ENCODE peak calls at places on chromosomes 7 and 10, in seven cellular contexts. U is thyroid gland; J is spleen; Q is CD8-positive, alpha-beta T cell; N is A549; C is heart right ventricle; H is lower leg skin. L is an unnamed sample.

GRCh38 chr10:126592901-126593300 is 77.6 kb downstream of the C10orf90 start:
- DNase-seq in C (no peak), U (no peak), Q (no peak), J (no peak), H (no peak), N (no peak), L (no peak)

GRCh38 chr10:1293147-1293546 is 237.0 kb downstream of the WDR37 start:
- DNase-seq in H (no peak), C (no peak), J (no peak), Q (no peak), N (no peak), U (no peak), L (no peak)

GRCh38 chr7:45703911-45704682 is 129.9 kb downstream of the ADCY1 start:
- DNase-seq in J (peak), N (no peak), C (no peak), Q (no peak), H (no peak), U (no peak), L (no peak)

GRCh38 chr7:93910076-93910994 is 4.0 kb downstream of the GNGT1 start:
- DNase-seq in N (no peak), J (no peak), U (peak), H (no peak), Q (no peak), C (no peak), L (no peak)

GRCh38 chr10:87659571-87660483 is at the start of gene PAPSS2:
- DNase-seq in C (peak), H (peak), U (peak), N (peak), J (peak), Q (no peak), L (no peak)

GRCh38 chr7:116150588-116150987 is 59.8 kb upstream of the TES start:
- DNase-seq in C (no peak), U (no peak), Q (no peak), J (no peak), H (no peak), N (no peak), L (no peak)

GRCh38 chr7:94584113-94584512 is 71.8 kb downstream of the SGCE start:
- DNase-seq in H (no peak), J (no peak), U (no peak), C (no peak), Q (no peak), N (no peak), L (peak)

GRCh38 chr10:31126593-31126992 is 94.9 kb upstream of the ZNF438 start:
- DNase-seq in J (no peak), C (no peak), Q (no peak), H (no peak), U (no peak), N (no peak), L (no peak)

GRCh38 chr7:84841809-84842208 is 345.0 kb downstream of the SEMA3D start:
- DNase-seq in N (no peak), Q (no peak), C (no peak), U (no peak), H (no peak), J (no peak), L (no peak)

GRCh38 chr7:47534322-47535032 is 47.4 kb downstream of the TNS3 start:
- DNase-seq in J (peak), Q (no peak), N (no peak), C (no peak), U (no peak), H (no peak), L (no peak)

GRCh38 chr7:30240401-30240800 is 44.0 kb upstream of the ZNRF2 start:
- DNase-seq in C (no peak), N (no peak), J (no peak), Q (no peak), H (no peak), U (no peak), L (no peak)

GRCh38 chr10:12459776-12460175 is 110.4 kb downstream of the CAMK1D start:
- DNase-seq in C (no peak), Q (no peak), J (no peak), H (no peak), N (no peak), U (no peak), L (no peak)

GRCh38 chr10:58210160-58210559 is 57.5 kb downstream of the IPMK start:
- DNase-seq in C (no peak), H (no peak), J (no peak), N (no peak), U (no peak), Q (no peak), L (no peak)

DNA sequence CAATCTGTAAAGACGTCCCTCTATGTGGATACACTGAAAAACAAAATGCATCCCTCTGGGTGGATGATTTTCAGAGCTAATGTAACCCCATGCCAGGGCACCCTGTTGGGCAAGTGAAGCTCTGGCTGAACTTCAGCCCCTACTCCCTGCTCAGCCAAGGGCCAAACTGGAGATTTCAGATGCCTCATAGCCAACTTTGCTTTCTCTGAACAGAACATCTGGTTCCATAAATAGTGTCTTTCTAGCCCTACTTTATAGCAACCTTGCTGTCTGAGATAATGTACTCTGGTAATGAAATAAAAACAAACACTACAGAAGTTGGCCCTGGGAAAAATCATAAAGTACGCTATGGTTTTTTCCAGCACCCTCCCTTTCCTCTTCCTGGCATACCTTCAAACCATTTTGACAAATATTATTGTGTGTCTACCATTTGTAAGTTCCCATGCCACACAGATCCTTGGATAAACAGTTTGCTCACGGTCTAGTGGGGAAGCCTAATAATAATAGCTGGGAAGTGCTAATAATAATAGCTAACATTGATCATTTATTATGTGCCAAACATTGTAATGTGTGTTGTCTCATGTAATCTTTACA is 3.4 kb downstream of the ENTPD1 start:
- DNase-seq in C (no peak), H (no peak), J (no peak), U (no peak), Q (no peak), N (no peak), L (no peak)
- H3K4me3 ChIP-seq in C (no peak), H (no peak), J (no peak), U (no peak), Q (no peak), N (no peak), L (no peak)

DNA sequence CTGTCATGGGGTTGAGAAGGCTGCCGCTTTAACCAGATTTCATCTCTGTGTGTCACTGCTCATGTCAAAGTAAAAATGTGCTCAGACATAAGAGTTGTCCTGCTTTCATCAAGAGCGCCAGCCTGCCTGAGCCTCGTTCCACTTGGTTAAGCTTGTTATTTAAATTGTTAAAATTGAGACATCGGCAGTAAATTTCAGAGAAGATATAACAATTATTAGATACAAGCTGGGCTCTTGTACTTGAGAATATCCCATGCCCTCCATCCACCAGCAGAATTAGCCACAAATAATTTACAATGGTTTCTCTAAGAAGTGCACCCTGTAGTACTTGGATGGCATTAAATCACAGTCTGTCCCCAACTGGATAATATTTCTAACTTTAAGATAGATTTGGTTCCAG is 182.9 kb downstream of the SNX10 start:
- DNase-seq in U (no peak), C (no peak), N (no peak), H (no peak), Q (no peak), J (no peak), L (no peak)
- H3K4me3 ChIP-seq in U (no peak), C (no peak), N (no peak), H (no peak), Q (no peak), J (no peak), L (no peak)

GRCh38 chr10:70600512-70601395 is 1.8 kb downstream of the PRF1 start:
- DNase-seq in C (no peak), Q (no peak), J (peak), U (no peak), H (peak), N (no peak), L (no peak)

GRCh38 chr10:70598857-70599295 is 3.7 kb downstream of the PRF1 start:
- DNase-seq in Q (no peak), U (no peak), N (no peak), J (no peak), H (peak), C (no peak), L (no peak)

GRCh38 chr10:70597856-70598815 is 4.4 kb downstream of the PRF1 start:
- DNase-seq in C (no peak), U (no peak), H (peak), J (no peak), Q (no peak), N (no peak), L (no peak)

GRCh38 chr10:70599319-70599718 is 3.2 kb downstream of the PRF1 start:
- DNase-seq in C (no peak), H (peak), U (no peak), N (no peak), J (no peak), Q (no peak), L (no peak)

DNA sequence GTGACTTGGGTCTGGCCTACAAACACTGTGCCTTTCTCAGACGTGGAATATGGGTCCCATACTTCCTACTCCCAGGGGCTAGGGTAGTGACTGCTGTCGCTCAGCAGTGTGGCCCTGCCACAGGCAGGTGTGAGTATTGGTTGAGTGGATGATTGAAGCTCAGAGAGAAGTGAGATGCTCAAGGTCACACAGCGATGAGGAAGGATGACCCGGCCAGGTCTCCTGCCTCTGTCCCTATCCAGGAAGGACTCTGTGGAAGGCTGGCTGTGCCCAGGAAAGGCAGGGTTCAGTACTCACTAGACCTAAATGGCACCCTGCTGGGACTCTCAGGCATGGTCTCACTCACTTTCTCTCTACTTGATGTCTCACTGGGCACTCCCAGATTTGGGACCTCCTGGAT is 2.8 kb downstream of the PRF1 start:
- DNase-seq in J (peak), N (no peak), C (no peak), Q (no peak), H (peak), U (no peak), L (no peak)
- H3K4me3 ChIP-seq in J (peak), N (no peak), C (no peak), Q (peak), H (no peak), U (no peak), L (no peak)

GRCh38 chr10:114753126-114753525 is 68.5 kb upstream of the FHIP2A start:
- DNase-seq in Q (no peak), N (no peak), U (no peak), H (no peak), J (no peak), C (no peak), L (no peak)

GRCh38 chr10:114749014-114749413 is 72.6 kb upstream of the FHIP2A start:
- DNase-seq in Q (no peak), C (no peak), N (no peak), J (no peak), U (peak), H (no peak), L (no peak)

GRCh38 chr10:114754445-114755320 is 66.9 kb upstream of the FHIP2A start:
- DNase-seq in N (no peak), U (no peak), H (no peak), J (no peak), Q (no peak), C (no peak), L (no peak)

GRCh38 chr10:114749545-114749944 is 72.0 kb upstream of the FHIP2A start:
- DNase-seq in U (peak), H (no peak), Q (no peak), J (no peak), C (no peak), N (no peak), L (no peak)

DNA sequence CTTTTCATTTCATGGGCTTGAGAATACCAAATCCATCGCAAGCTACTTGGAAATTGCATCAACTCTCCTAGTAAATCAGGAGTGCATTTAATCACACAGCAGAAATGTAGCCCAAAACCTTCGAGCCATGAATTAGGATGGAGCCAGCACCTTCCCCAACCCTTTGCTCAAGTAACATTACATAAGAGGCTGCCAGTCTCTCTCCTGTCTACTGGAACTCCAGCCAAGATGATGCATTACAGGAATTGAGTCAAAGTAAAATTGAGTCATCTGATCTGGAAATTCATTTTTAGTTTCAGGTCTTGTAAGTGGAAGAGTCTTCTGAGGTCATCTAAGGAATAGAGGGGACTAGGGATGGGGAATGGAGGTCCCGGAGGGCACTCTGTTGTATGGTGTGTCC is 69.7 kb upstream of the FHIP2A start:
- DNase-seq in U (no peak), C (no peak), J (no peak), N (no peak), Q (no peak), H (no peak), L (no peak)
- H3K4me3 ChIP-seq in U (no peak), C (no peak), J (no peak), N (no peak), Q (no peak), H (no peak), L (no peak)

DNA sequence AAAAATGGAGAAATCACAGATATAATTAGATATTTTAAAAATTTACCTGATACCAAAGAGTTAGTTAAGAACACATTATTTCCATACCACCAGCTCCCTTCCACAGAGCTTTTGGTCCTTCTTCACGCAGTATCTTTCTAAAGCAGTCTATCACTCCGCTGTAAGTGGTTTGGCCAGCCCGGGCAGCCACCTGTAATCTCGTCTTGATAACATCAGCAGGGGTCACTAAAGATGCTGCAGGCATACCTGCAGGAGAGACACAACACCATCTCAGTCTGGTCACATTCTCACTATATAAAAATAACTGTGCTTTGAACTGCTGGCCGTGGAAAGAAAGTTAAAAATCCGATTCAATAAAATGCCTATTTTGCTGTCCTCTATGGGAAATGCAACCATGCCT is 200.1 kb downstream of the SLC25A13 start:
- DNase-seq in N (no peak), C (no peak), H (no peak), J (no peak), Q (no peak), U (no peak), L (no peak)
- H3K4me3 ChIP-seq in N (no peak), C (no peak), H (no peak), J (no peak), Q (no peak), U (no peak), L (no peak)

GRCh38 chr7:149321978-149322541 is 60.1 kb downstream of the ZNF783 start:
- DNase-seq in J (no peak), U (no peak), N (no peak), H (no peak), Q (no peak), C (no peak), L (no peak)

GRCh38 chr7:149319376-149319775 is 57.4 kb downstream of the ZNF783 start:
- DNase-seq in U (no peak), J (no peak), N (no peak), H (no peak), C (no peak), Q (no peak), L (no peak)

GRCh38 chr7:149317986-149318672 is 56.1 kb downstream of the ZNF783 start:
- DNase-seq in C (no peak), N (no peak), Q (no peak), H (no peak), J (no peak), U (no peak), L (no peak)

GRCh38 chr7:149322737-149323136 is 60.7 kb downstream of the ZNF783 start:
- DNase-seq in N (no peak), Q (no peak), U (no peak), J (no peak), C (no peak), H (no peak), L (no peak)

GRCh38 chr7:149320313-149321124 is 58.5 kb downstream of the ZNF783 start:
- DNase-seq in J (no peak), N (no peak), U (no peak), H (no peak), Q (no peak), C (no peak), L (no peak)
- H3K4me3 ChIP-seq in J (no peak), N (no peak), U (no peak), H (no peak), Q (no peak), C (no peak), L (no peak)

GRCh38 chr10:117239031-117239430 is 1.9 kb upstream of the SLC18A2 start:
- DNase-seq in H (no peak), Q (no peak), J (no peak), U (no peak), N (no peak), C (no peak), L (no peak)

GRCh38 chr10:117242463-117242832 is 1.5 kb downstream of the SLC18A2 start:
- DNase-seq in N (no peak), C (no peak), Q (no peak), U (no peak), H (no peak), J (no peak), L (no peak)

GRCh38 chr10:117240105-117240729 is 697 bp upstream of the SLC18A2 start:
- DNase-seq in C (no peak), N (no peak), U (no peak), J (no peak), H (no peak), Q (no peak), L (no peak)

GRCh38 chr10:117241541-117242462 is 888 bp downstream of the SLC18A2 start:
- DNase-seq in Q (no peak), C (no peak), N (no peak), J (peak), U (no peak), H (no peak), L (no peak)

GRCh38 chr10:117240730-117241529 is at the start of gene SLC18A2:
- DNase-seq in J (no peak), C (no peak), H (no peak), U (no peak), N (no peak), Q (no peak), L (no peak)
- H3K4me3 ChIP-seq in J (peak), C (no peak), H (no peak), U (no peak), N (peak), Q (no peak), L (peak)

GRCh38 chr7:138975343-138976104 is 5.7 kb downstream of the KIAA1549 start:
- DNase-seq in J (no peak), Q (no peak), N (no peak), U (no peak), C (no peak), H (no peak), L (no peak)
- H3K4me3 ChIP-seq in J (no peak), Q (no peak), N (no peak), U (no peak), C (no peak), H (no peak), L (no peak)